ENCODE peak calls at places on chromosome 16, in nine cellular contexts. Y is progenitor cell of endocrine pancreas, V is hepatocyte, O is heart right ventricle, T is pancreas, C is cardiac muscle cell, U is fibroblast of lung, J is A549, K is fibroblast of pulmonary artery. P is an unnamed sample.

GRCh38 chr16:23678430-23679273 is at the start of gene PLK1:
- DNase-seq in Y (peak), V (peak), O (peak), T (peak), C (peak), U (peak), J (peak), K (peak), P (peak)

GRCh38 chr16:49382916-49383315 is 9.3 kb downstream of the C16orf78 start:
- DNase-seq in Y (no peak), V (no peak), O (no peak), T (no peak), C (no peak), U (no peak), J (peak), K (no peak), P (peak)

GRCh38 chr16:3570420-3571062 is 6.7 kb downstream of the NLRC3 start:
- DNase-seq in Y (no peak), V (no peak), O (no peak), T (no peak), C (no peak), U (no peak), J (no peak), K (no peak), P (no peak)

GRCh38 chr16:58399718-58400633 is 7.7 kb downstream of the GINS3 start:
- DNase-seq in Y (no peak), V (no peak), O (no peak), T (no peak), C (no peak), U (no peak), J (peak), K (no peak), P (no peak)

GRCh38 chr16:424033-424622 is 1.3 kb upstream of the RAB11FIP3 start:
- DNase-seq in Y (no peak), V (peak), O (no peak), T (no peak), C (no peak), U (peak), J (peak), K (peak), P (no peak)

GRCh38 chr16:10039220-10040096 is 142.8 kb downstream of the GRIN2A start:
- DNase-seq in Y (peak), V (peak), O (peak), T (peak), C (peak), U (no peak), J (peak), K (no peak), P (peak)

GRCh38 chr16:57998484-57998883 is 2.0 kb downstream of the ZNF319 start:
- DNase-seq in Y (no peak), V (peak), O (peak), T (no peak), C (no peak), U (peak), J (peak), K (peak), P (no peak)

GRCh38 chr16:75471723-75472634 is 7.5 kb upstream of the TMEM170A start:
- DNase-seq in Y (peak), V (peak), O (no peak), T (no peak), C (peak), U (peak), J (peak), K (peak), P (peak)

GRCh38 chr16:20851601-20852000 is 45.3 kb downstream of the REXO5 start:
- DNase-seq in Y (no peak), V (peak), O (peak), T (no peak), C (peak), U (peak), J (peak), K (peak), P (no peak)

GRCh38 chr16:71499775-71500364 is 10.7 kb upstream of the ZNF19 start:
- DNase-seq in Y (peak), V (peak), O (no peak), T (no peak), C (peak), U (peak), J (peak), K (peak), P (peak)

GRCh38 chr16:23520500-23520899 is 10.2 kb upstream of the GGA2 start:
- DNase-seq in Y (no peak), V (no peak), O (no peak), T (no peak), C (no peak), U (no peak), J (no peak), K (no peak), P (no peak)

GRCh38 chr16:68470461-68471150 is 22.3 kb upstream of the SMPD3 start:
- DNase-seq in Y (no peak), V (no peak), O (no peak), T (no peak), C (no peak), U (no peak), J (no peak), K (no peak), P (no peak)

GRCh38 chr16:88376835-88377726 is 5.7 kb upstream of the ZNF469 start:
- DNase-seq in Y (no peak), V (no peak), O (no peak), T (peak), C (no peak), U (no peak), J (peak), K (peak), P (no peak)

DNA sequence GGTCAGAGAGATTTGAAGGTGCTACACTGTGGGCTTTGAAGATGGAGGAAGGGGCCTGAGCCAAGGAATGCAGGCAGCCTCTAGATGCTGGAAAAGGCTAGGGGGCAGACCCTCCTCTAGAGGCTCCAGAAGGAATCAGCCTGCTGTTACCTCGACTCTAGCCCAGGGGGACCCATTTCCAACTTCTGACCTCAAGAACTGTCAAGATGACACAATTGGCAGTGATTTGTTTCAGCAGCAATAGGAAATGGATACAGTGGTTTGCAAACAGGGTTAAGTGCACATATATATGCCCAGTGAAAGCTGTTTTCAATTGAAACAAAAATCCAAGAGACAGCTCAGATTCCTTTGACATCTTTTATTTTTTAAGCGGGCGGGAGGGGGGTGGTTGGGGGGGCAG is 3.7 kb upstream of the ZDHHC1 start:
- DNase-seq in Y (no peak), V (no peak), O (no peak), T (no peak), C (no peak), U (no peak), J (peak), K (no peak), P (no peak)
- TF ChIP-seq CTCF in Y (no peak), V (no peak), O (no peak), T (no peak), C (no peak), U (no peak), J (no peak), K (no peak), P (no peak)

GRCh38 chr16:66275795-66276428 is 90.6 kb upstream of the CDH5 start:
- DNase-seq in Y (peak), V (peak), O (no peak), T (peak), C (peak), U (peak), J (peak), K (peak), P (peak)
- TF ChIP-seq CTCF in Y (peak), V (peak), O (no peak), T (peak), C (peak), U (peak), J (peak), K (peak), P (peak)

GRCh38 chr16:6019490-6019991 is 921.9 kb upstream of the EEF2KMT start:
- DNase-seq in Y (peak), V (no peak), O (no peak), T (no peak), C (peak), U (no peak), J (no peak), K (no peak), P (peak)

GRCh38 chr16:6018848-6019489 is 921.4 kb upstream of the EEF2KMT start:
- DNase-seq in Y (peak), V (peak), O (no peak), T (peak), C (peak), U (no peak), J (no peak), K (no peak), P (peak)

GRCh38 chr16:6020162-6020980 is 922.8 kb upstream of the EEF2KMT start:
- DNase-seq in Y (no peak), V (no peak), O (no peak), T (no peak), C (peak), U (no peak), J (no peak), K (no peak), P (no peak)

GRCh38 chr16:6012716-6013115 is 915.1 kb upstream of the EEF2KMT start:
- DNase-seq in Y (no peak), V (no peak), O (no peak), T (no peak), C (no peak), U (no peak), J (no peak), K (no peak), P (no peak)

GRCh38 chr16:6016530-6017184 is 919.1 kb upstream of the EEF2KMT start:
- DNase-seq in Y (no peak), V (peak), O (no peak), T (no peak), C (peak), U (no peak), J (peak), K (peak), P (no peak)
- TF ChIP-seq CTCF in Y (peak), V (peak), O (no peak), T (no peak), C (no peak), U (no peak), J (peak), K (no peak), P (peak)

GRCh38 chr16:56950881-56951771 is 10.6 kb upstream of the CETP start:
- DNase-seq in Y (peak), V (peak), O (peak), T (peak), C (peak), U (no peak), J (peak), K (peak), P (peak)
- TF ChIP-seq CTCF in Y (peak), V (peak), O (peak), T (peak), C (peak), U (peak), J (peak), K (peak), P (peak)

P was measured in neural crest cell.